ENCODE peak calls at places on chromosomes 3 and 15, in ten cellular contexts. One of them, this sample, is unnamed.

GRCh38 chr3:171974986-171975837 is 64.2 kb upstream of the FNDC3B start:
- DNase-seq in MM.1S: no peak
- DNase-seq in cardiac muscle cell: peak
- DNase-seq in astrocyte of the spinal cord: no peak
- DNase-seq in pancreas: no peak
- DNase-seq in Panc1: no peak
- DNase-seq in K562: peak
- DNase-seq in lung: no peak
- DNase-seq in testis: no peak
- DNase-seq in BE2C: no peak
- DNase-seq in this sample: no peak

GRCh38 chr3:74605437-74605836 is 9.0 kb downstream of the CNTN3 start:
- DNase-seq in MM.1S: no peak
- DNase-seq in cardiac muscle cell: no peak
- DNase-seq in astrocyte of the spinal cord: no peak
- DNase-seq in pancreas: no peak
- DNase-seq in Panc1: no peak
- DNase-seq in K562: no peak
- DNase-seq in lung: no peak
- DNase-seq in testis: no peak
- DNase-seq in BE2C: peak
- DNase-seq in this sample: no peak

GRCh38 chr15:66253296-66253642 is 281 bp downstream of the MEGF11 start:
- DNase-seq in MM.1S: no peak
- DNase-seq in cardiac muscle cell: no peak
- DNase-seq in astrocyte of the spinal cord: peak
- DNase-seq in pancreas: no peak
- DNase-seq in Panc1: no peak
- DNase-seq in K562: no peak
- DNase-seq in lung: no peak
- DNase-seq in testis: no peak
- DNase-seq in BE2C: no peak
- DNase-seq in this sample: no peak

GRCh38 chr3:148723591-148723990 is 25.9 kb downstream of the AGTR1 start:
- DNase-seq in MM.1S: no peak
- DNase-seq in cardiac muscle cell: peak
- DNase-seq in astrocyte of the spinal cord: peak
- DNase-seq in pancreas: no peak
- DNase-seq in Panc1: no peak
- DNase-seq in K562: no peak
- DNase-seq in lung: no peak
- DNase-seq in testis: no peak
- DNase-seq in BE2C: no peak
- DNase-seq in this sample: no peak

GRCh38 chr15:94375997-94376396 is 144.6 kb downstream of the MCTP2 start:
- DNase-seq in MM.1S: no peak
- DNase-seq in cardiac muscle cell: no peak
- DNase-seq in astrocyte of the spinal cord: no peak
- DNase-seq in pancreas: no peak
- DNase-seq in Panc1: no peak
- DNase-seq in K562: no peak
- DNase-seq in lung: no peak
- DNase-seq in testis: no peak
- DNase-seq in BE2C: no peak
- DNase-seq in this sample: no peak

GRCh38 chr15:68045289-68046265 is 8.5 kb upstream of the PIAS1 start:
- DNase-seq in MM.1S: no peak
- DNase-seq in cardiac muscle cell: no peak
- DNase-seq in astrocyte of the spinal cord: no peak
- DNase-seq in pancreas: no peak
- DNase-seq in Panc1: no peak
- DNase-seq in K562: no peak
- DNase-seq in lung: no peak
- DNase-seq in testis: no peak
- DNase-seq in BE2C: no peak
- DNase-seq in this sample: no peak

GRCh38 chr15:78104566-78105500 is 12.5 kb downstream of the SH2D7 start:
- DNase-seq in MM.1S: no peak
- DNase-seq in cardiac muscle cell: no peak
- DNase-seq in astrocyte of the spinal cord: no peak
- DNase-seq in pancreas: no peak
- DNase-seq in Panc1: no peak
- DNase-seq in K562: no peak
- DNase-seq in lung: no peak
- DNase-seq in testis: no peak
- DNase-seq in BE2C: no peak
- DNase-seq in this sample: no peak

GRCh38 chr3:194782767-194783404 is 97.2 kb downstream of the FAM43A start:
- DNase-seq in MM.1S: no peak
- DNase-seq in cardiac muscle cell: no peak
- DNase-seq in astrocyte of the spinal cord: peak
- DNase-seq in pancreas: no peak
- DNase-seq in Panc1: no peak
- DNase-seq in K562: no peak
- DNase-seq in lung: no peak
- DNase-seq in testis: no peak
- DNase-seq in BE2C: no peak
- DNase-seq in this sample: no peak

GRCh38 chr3:25913179-25913578 is 123.3 kb downstream of the OXSM start:
- DNase-seq in MM.1S: no peak
- DNase-seq in cardiac muscle cell: no peak
- DNase-seq in astrocyte of the spinal cord: no peak
- DNase-seq in pancreas: no peak
- DNase-seq in Panc1: no peak
- DNase-seq in K562: no peak
- DNase-seq in lung: no peak
- DNase-seq in testis: no peak
- DNase-seq in BE2C: no peak
- DNase-seq in this sample: no peak

GRCh38 chr3:71722693-71723092 is 2.5 kb downstream of the EIF4E3 start:
- DNase-seq in MM.1S: peak
- DNase-seq in cardiac muscle cell: no peak
- DNase-seq in astrocyte of the spinal cord: no peak
- DNase-seq in pancreas: no peak
- DNase-seq in Panc1: no peak
- DNase-seq in K562: no peak
- DNase-seq in lung: no peak
- DNase-seq in testis: no peak
- DNase-seq in BE2C: no peak
- DNase-seq in this sample: no peak

GRCh38 chr3:97764186-97765055 is at the start of gene ARL6:
- DNase-seq in MM.1S: peak
- DNase-seq in cardiac muscle cell: peak
- DNase-seq in astrocyte of the spinal cord: peak
- DNase-seq in pancreas: peak
- DNase-seq in Panc1: peak
- DNase-seq in K562: peak
- DNase-seq in lung: peak
- DNase-seq in testis: peak
- DNase-seq in BE2C: peak
- DNase-seq in this sample: peak
- TF ChIP-seq CTCF in MM.1S: no peak
- TF ChIP-seq CTCF in cardiac muscle cell: peak
- TF ChIP-seq CTCF in astrocyte of the spinal cord: peak
- TF ChIP-seq CTCF in pancreas: no peak
- TF ChIP-seq CTCF in Panc1: peak
- TF ChIP-seq CTCF in K562: no peak
- TF ChIP-seq CTCF in lung: no peak
- TF ChIP-seq CTCF in testis: no peak
- TF ChIP-seq CTCF in BE2C: peak
- TF ChIP-seq CTCF in this sample: no peak

DNA sequence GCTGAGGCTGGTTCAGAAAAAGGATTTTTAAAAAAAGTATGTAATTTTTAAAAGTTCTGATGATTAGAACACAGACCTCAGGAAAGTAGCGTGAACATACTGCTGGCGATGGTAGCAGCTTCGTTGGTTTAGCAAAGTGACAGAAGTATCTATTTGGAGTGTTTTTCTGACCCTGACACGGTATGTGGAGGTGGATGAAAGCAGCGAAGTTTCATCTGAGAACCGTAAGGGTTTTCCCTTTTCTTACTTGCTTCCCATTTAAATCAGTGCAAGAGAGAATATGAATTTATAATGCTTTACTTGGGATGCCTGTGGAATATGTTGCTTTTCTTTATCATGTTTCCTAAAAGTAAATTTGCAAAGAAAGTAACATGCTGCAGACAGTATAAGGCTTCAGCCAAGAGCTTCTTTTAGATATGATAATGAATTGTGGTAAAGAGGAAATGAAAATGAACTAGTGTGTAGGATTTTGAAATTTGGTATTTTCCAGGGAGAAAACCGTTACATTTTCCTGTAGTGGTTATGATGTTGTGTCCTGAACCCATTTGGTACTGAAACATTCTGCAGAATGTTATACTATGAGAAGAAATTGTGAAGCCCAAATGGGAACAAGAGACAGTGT is 3.9 kb downstream of the CHST2 start:
- DNase-seq in MM.1S: no peak
- DNase-seq in cardiac muscle cell: no peak
- DNase-seq in astrocyte of the spinal cord: no peak
- DNase-seq in pancreas: no peak
- DNase-seq in Panc1: no peak
- DNase-seq in K562: no peak
- DNase-seq in lung: no peak
- DNase-seq in testis: no peak
- DNase-seq in BE2C: no peak
- DNase-seq in this sample: no peak
- H3K4me3 ChIP-seq in MM.1S: no peak
- H3K4me3 ChIP-seq in cardiac muscle cell: no peak
- H3K4me3 ChIP-seq in astrocyte of the spinal cord: no peak
- H3K4me3 ChIP-seq in pancreas: no peak
- H3K4me3 ChIP-seq in Panc1: no peak
- H3K4me3 ChIP-seq in K562: peak
- H3K4me3 ChIP-seq in lung: no peak
- H3K4me3 ChIP-seq in testis: no peak
- H3K4me3 ChIP-seq in BE2C: no peak
- H3K4me3 ChIP-seq in this sample: no peak

GRCh38 chr3:55481067-55481917 is 5.8 kb downstream of the WNT5A start:
- DNase-seq in MM.1S: no peak
- DNase-seq in cardiac muscle cell: peak
- DNase-seq in astrocyte of the spinal cord: peak
- DNase-seq in pancreas: no peak
- DNase-seq in Panc1: no peak
- DNase-seq in K562: no peak
- DNase-seq in lung: no peak
- DNase-seq in testis: peak
- DNase-seq in BE2C: no peak
- DNase-seq in this sample: peak

GRCh38 chr3:55484191-55484644 is 2.9 kb downstream of the WNT5A start:
- DNase-seq in MM.1S: no peak
- DNase-seq in cardiac muscle cell: no peak
- DNase-seq in astrocyte of the spinal cord: no peak
- DNase-seq in pancreas: no peak
- DNase-seq in Panc1: no peak
- DNase-seq in K562: no peak
- DNase-seq in lung: no peak
- DNase-seq in testis: peak
- DNase-seq in BE2C: no peak
- DNase-seq in this sample: no peak

GRCh38 chr3:55481918-55482495 is 5.1 kb downstream of the WNT5A start:
- DNase-seq in MM.1S: no peak
- DNase-seq in cardiac muscle cell: peak
- DNase-seq in astrocyte of the spinal cord: peak
- DNase-seq in pancreas: peak
- DNase-seq in Panc1: no peak
- DNase-seq in K562: no peak
- DNase-seq in lung: no peak
- DNase-seq in testis: peak
- DNase-seq in BE2C: no peak
- DNase-seq in this sample: peak

GRCh38 chr3:55483196-55484095 is 3.7 kb downstream of the WNT5A start:
- DNase-seq in MM.1S: no peak
- DNase-seq in cardiac muscle cell: no peak
- DNase-seq in astrocyte of the spinal cord: no peak
- DNase-seq in pancreas: no peak
- DNase-seq in Panc1: no peak
- DNase-seq in K562: no peak
- DNase-seq in lung: no peak
- DNase-seq in testis: no peak
- DNase-seq in BE2C: no peak
- DNase-seq in this sample: peak

DNA sequence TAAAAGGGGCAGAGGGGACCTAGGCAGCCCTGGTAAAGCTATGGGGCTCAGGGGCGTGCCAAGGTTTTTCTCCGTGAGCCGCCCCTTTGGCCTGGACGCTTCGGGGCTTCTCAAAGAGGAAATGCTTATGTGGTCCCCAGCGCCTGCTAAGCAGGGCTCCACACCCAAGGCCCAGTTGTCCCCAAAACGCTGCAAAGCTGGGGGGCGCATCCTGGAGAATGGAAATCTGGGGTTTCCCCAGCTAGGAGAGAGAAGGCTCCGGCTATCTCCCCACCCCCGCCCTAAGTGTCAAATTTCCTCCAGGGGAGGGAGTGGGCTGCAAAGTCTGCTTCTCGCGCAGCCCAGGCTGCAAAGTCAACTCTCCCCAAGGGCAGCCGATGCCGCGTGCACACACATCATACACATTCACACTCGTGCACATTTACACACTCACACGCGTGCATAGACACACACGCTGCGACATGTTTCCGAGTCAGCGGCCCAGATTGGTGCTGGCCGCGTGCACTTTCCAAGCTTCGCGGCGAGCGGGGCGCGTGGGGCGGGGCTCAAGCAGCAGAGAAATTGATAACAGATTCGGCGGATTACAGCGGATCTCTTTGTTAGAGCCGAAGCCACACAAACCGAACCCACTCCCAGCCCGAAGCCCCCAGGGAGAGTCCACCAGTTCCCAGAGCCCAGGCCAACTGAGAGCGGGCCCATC is 4.5 kb downstream of the WNT5A start:
- DNase-seq in MM.1S: no peak
- DNase-seq in cardiac muscle cell: no peak
- DNase-seq in astrocyte of the spinal cord: peak
- DNase-seq in pancreas: no peak
- DNase-seq in Panc1: no peak
- DNase-seq in K562: no peak
- DNase-seq in lung: no peak
- DNase-seq in testis: peak
- DNase-seq in BE2C: no peak
- DNase-seq in this sample: peak
- TF ChIP-seq CTCF in MM.1S: no peak
- TF ChIP-seq CTCF in cardiac muscle cell: no peak
- TF ChIP-seq CTCF in astrocyte of the spinal cord: no peak
- TF ChIP-seq CTCF in pancreas: no peak
- TF ChIP-seq CTCF in Panc1: no peak
- TF ChIP-seq CTCF in K562: no peak
- TF ChIP-seq CTCF in lung: no peak
- TF ChIP-seq CTCF in testis: no peak
- TF ChIP-seq CTCF in BE2C: no peak
- TF ChIP-seq CTCF in this sample: no peak

DNA sequence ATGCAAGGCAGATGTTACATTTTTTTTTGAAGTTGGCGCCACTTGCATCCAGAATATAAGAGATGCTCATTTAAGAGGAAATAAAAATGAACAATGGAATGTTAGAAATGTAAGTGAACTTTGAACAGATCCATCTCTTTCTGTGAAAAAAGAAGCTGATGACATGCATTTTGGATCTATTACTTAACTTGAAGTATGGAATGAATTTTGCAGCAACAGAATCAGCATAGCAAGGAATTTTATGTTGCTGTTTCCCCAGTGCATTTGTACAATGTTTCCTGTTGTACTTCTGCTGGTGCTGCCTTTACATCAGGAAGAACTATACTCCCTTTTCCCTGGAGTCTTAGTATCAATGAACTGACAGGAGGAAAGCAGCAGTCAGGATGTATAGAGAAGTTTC is 178.1 kb downstream of the LSAMP start:
- DNase-seq in MM.1S: no peak
- DNase-seq in cardiac muscle cell: peak
- DNase-seq in astrocyte of the spinal cord: no peak
- DNase-seq in pancreas: no peak
- DNase-seq in Panc1: no peak
- DNase-seq in K562: no peak
- DNase-seq in lung: no peak
- DNase-seq in testis: no peak
- DNase-seq in BE2C: no peak
- DNase-seq in this sample: no peak
- H3K4me3 ChIP-seq in MM.1S: no peak
- H3K4me3 ChIP-seq in cardiac muscle cell: no peak
- H3K4me3 ChIP-seq in astrocyte of the spinal cord: no peak
- H3K4me3 ChIP-seq in pancreas: no peak
- H3K4me3 ChIP-seq in Panc1: no peak
- H3K4me3 ChIP-seq in K562: no peak
- H3K4me3 ChIP-seq in lung: no peak
- H3K4me3 ChIP-seq in testis: no peak
- H3K4me3 ChIP-seq in BE2C: no peak
- H3K4me3 ChIP-seq in this sample: no peak

This sample was measured in WERI-Rb-1.